ENCODE peak calls at places on chromosomes 12 and 14, in ten cellular contexts. One of them, this sample, is unnamed.

GRCh38 chr14:51369814-51370213 is 129.8 kb downstream of the TMX1 start:
- DNase-seq in left lung: no peak
- DNase-seq in body of pancreas: no peak
- DNase-seq in A549: no peak
- DNase-seq in ascending aorta: no peak
- DNase-seq in aorta: no peak
- DNase-seq in ovary: no peak
- DNase-seq in lung: no peak
- DNase-seq in tibial artery: no peak
- DNase-seq in SK-N-SH: no peak
- DNase-seq in this sample: peak

GRCh38 chr12:70664463-70664862 is 27.2 kb upstream of the PTPRB start:
- DNase-seq in SK-N-SH: peak
- DNase-seq in body of pancreas: no peak
- DNase-seq in ascending aorta: no peak
- DNase-seq in tibial artery: no peak
- DNase-seq in ovary: no peak
- DNase-seq in A549: no peak
- DNase-seq in left lung: no peak
- DNase-seq in lung: no peak
- DNase-seq in aorta: no peak
- DNase-seq in this sample: no peak

GRCh38 chr12:56565510-56566101 is 44.0 kb downstream of the RBMS2 start:
- DNase-seq in lung: peak
- DNase-seq in A549: peak
- DNase-seq in ascending aorta: peak
- DNase-seq in SK-N-SH: no peak
- DNase-seq in ovary: peak
- DNase-seq in left lung: peak
- DNase-seq in tibial artery: peak
- DNase-seq in aorta: peak
- DNase-seq in body of pancreas: peak
- DNase-seq in this sample: peak

GRCh38 chr12:66086001-66086400 is 44.5 kb downstream of the LLPH start:
- DNase-seq in lung: no peak
- DNase-seq in body of pancreas: no peak
- DNase-seq in ascending aorta: no peak
- DNase-seq in tibial artery: no peak
- DNase-seq in aorta: no peak
- DNase-seq in A549: no peak
- DNase-seq in left lung: no peak
- DNase-seq in ovary: no peak
- DNase-seq in SK-N-SH: no peak
- DNase-seq in this sample: no peak

GRCh38 chr12:48977290-48978281 is 536 bp upstream of the WNT1 start:
- DNase-seq in tibial artery: no peak
- DNase-seq in A549: peak
- DNase-seq in SK-N-SH: peak
- DNase-seq in left lung: peak
- DNase-seq in ascending aorta: peak
- DNase-seq in aorta: peak
- DNase-seq in body of pancreas: no peak
- DNase-seq in ovary: no peak
- DNase-seq in lung: peak
- DNase-seq in this sample: peak

GRCh38 chr14:23181946-23182345 is 1.5 kb downstream of the SLC7A8 start:
- DNase-seq in A549: no peak
- DNase-seq in body of pancreas: no peak
- DNase-seq in lung: no peak
- DNase-seq in SK-N-SH: no peak
- DNase-seq in left lung: no peak
- DNase-seq in ovary: no peak
- DNase-seq in ascending aorta: no peak
- DNase-seq in aorta: no peak
- DNase-seq in tibial artery: no peak
- DNase-seq in this sample: no peak

GRCh38 chr12:85833558-85833957 is 2.7 kb downstream of the RASSF9 start:
- DNase-seq in ascending aorta: no peak
- DNase-seq in tibial artery: no peak
- DNase-seq in A549: no peak
- DNase-seq in aorta: no peak
- DNase-seq in ovary: no peak
- DNase-seq in SK-N-SH: no peak
- DNase-seq in body of pancreas: no peak
- DNase-seq in left lung: no peak
- DNase-seq in lung: no peak
- DNase-seq in this sample: no peak

GRCh38 chr12:17371491-17372290 is 718.3 kb downstream of the RERGL start:
- DNase-seq in SK-N-SH: no peak
- DNase-seq in aorta: no peak
- DNase-seq in ovary: no peak
- DNase-seq in left lung: no peak
- DNase-seq in lung: no peak
- DNase-seq in tibial artery: no peak
- DNase-seq in body of pancreas: no peak
- DNase-seq in ascending aorta: no peak
- DNase-seq in A549: no peak
- DNase-seq in this sample: no peak

GRCh38 chr14:24093901-24094838 is at the start of gene PCK2:
- DNase-seq in lung: peak
- DNase-seq in SK-N-SH: peak
- DNase-seq in A549: peak
- DNase-seq in aorta: peak
- DNase-seq in ascending aorta: peak
- DNase-seq in left lung: peak
- DNase-seq in body of pancreas: peak
- DNase-seq in ovary: peak
- DNase-seq in tibial artery: peak
- DNase-seq in this sample: peak

GRCh38 chr12:53048780-53049401 is 974 bp upstream of the TNS2 start:
- DNase-seq in ascending aorta: peak
- DNase-seq in body of pancreas: peak
- DNase-seq in left lung: no peak
- DNase-seq in SK-N-SH: peak
- DNase-seq in aorta: peak
- DNase-seq in lung: peak
- DNase-seq in tibial artery: peak
- DNase-seq in ovary: peak
- DNase-seq in A549: no peak
- DNase-seq in this sample: peak

GRCh38 chr12:128794661-128795529 is 28.9 kb downstream of the SLC15A4 start:
- DNase-seq in left lung: no peak
- DNase-seq in SK-N-SH: no peak
- DNase-seq in body of pancreas: no peak
- DNase-seq in aorta: no peak
- DNase-seq in lung: no peak
- DNase-seq in ovary: no peak
- DNase-seq in A549: no peak
- DNase-seq in ascending aorta: no peak
- DNase-seq in tibial artery: no peak
- DNase-seq in this sample: no peak

GRCh38 chr12:8712572-8712971 is 14.8 kb downstream of the RIMKLB start:
- DNase-seq in ovary: no peak
- DNase-seq in left lung: no peak
- DNase-seq in aorta: no peak
- DNase-seq in ascending aorta: no peak
- DNase-seq in SK-N-SH: no peak
- DNase-seq in body of pancreas: no peak
- DNase-seq in lung: no peak
- DNase-seq in A549: no peak
- DNase-seq in tibial artery: no peak
- DNase-seq in this sample: no peak

GRCh38 chr14:61330511-61330910 is 9.1 kb downstream of the PRKCH start:
- DNase-seq in tibial artery: no peak
- DNase-seq in aorta: no peak
- DNase-seq in lung: no peak
- DNase-seq in body of pancreas: no peak
- DNase-seq in A549: no peak
- DNase-seq in left lung: no peak
- DNase-seq in ascending aorta: no peak
- DNase-seq in SK-N-SH: no peak
- DNase-seq in ovary: no peak
- DNase-seq in this sample: no peak

GRCh38 chr12:53324113-53324778 is 2.8 kb upstream of the AAAS start:
- DNase-seq in lung: peak
- DNase-seq in A549: no peak
- DNase-seq in ovary: peak
- DNase-seq in SK-N-SH: no peak
- DNase-seq in ascending aorta: no peak
- DNase-seq in tibial artery: no peak
- DNase-seq in aorta: no peak
- DNase-seq in left lung: peak
- DNase-seq in body of pancreas: peak
- DNase-seq in this sample: peak

GRCh38 chr12:16148938-16149337 is 128.5 kb downstream of the SLC15A5 start:
- DNase-seq in body of pancreas: no peak
- DNase-seq in A549: no peak
- DNase-seq in ovary: no peak
- DNase-seq in tibial artery: no peak
- DNase-seq in SK-N-SH: no peak
- DNase-seq in lung: no peak
- DNase-seq in ascending aorta: no peak
- DNase-seq in left lung: no peak
- DNase-seq in aorta: no peak
- DNase-seq in this sample: no peak

GRCh38 chr12:26198742-26199141 is 3.4 kb downstream of the SSPN start:
- DNase-seq in SK-N-SH: no peak
- DNase-seq in lung: no peak
- DNase-seq in tibial artery: no peak
- DNase-seq in A549: no peak
- DNase-seq in ascending aorta: peak
- DNase-seq in aorta: peak
- DNase-seq in body of pancreas: no peak
- DNase-seq in left lung: no peak
- DNase-seq in ovary: no peak
- DNase-seq in this sample: no peak

GRCh38 chr14:23935158-23935557 is 18.4 kb upstream of the DHRS4 start:
- DNase-seq in body of pancreas: no peak
- DNase-seq in aorta: no peak
- DNase-seq in ovary: no peak
- DNase-seq in tibial artery: no peak
- DNase-seq in left lung: no peak
- DNase-seq in ascending aorta: no peak
- DNase-seq in SK-N-SH: no peak
- DNase-seq in A549: no peak
- DNase-seq in lung: no peak
- DNase-seq in this sample: no peak

GRCh38 chr12:124747426-124748161 is 116.1 kb downstream of the SCARB1 start:
- DNase-seq in A549: peak
- DNase-seq in SK-N-SH: no peak
- DNase-seq in ovary: no peak
- DNase-seq in body of pancreas: peak
- DNase-seq in lung: no peak
- DNase-seq in aorta: no peak
- DNase-seq in ascending aorta: no peak
- DNase-seq in left lung: no peak
- DNase-seq in tibial artery: no peak
- DNase-seq in this sample: no peak

GRCh38 chr14:64714432-64715025 is 10.3 kb downstream of the PLEKHG3 start:
- DNase-seq in aorta: no peak
- DNase-seq in body of pancreas: no peak
- DNase-seq in left lung: no peak
- DNase-seq in A549: no peak
- DNase-seq in ovary: no peak
- DNase-seq in ascending aorta: no peak
- DNase-seq in SK-N-SH: no peak
- DNase-seq in lung: no peak
- DNase-seq in tibial artery: peak
- DNase-seq in this sample: no peak
- H3K27ac ChIP-seq in aorta: peak
- H3K27ac ChIP-seq in body of pancreas: peak
- H3K27ac ChIP-seq in left lung: no peak
- H3K27ac ChIP-seq in A549: peak
- H3K27ac ChIP-seq in ovary: no peak
- H3K27ac ChIP-seq in ascending aorta: peak
- H3K27ac ChIP-seq in SK-N-SH: no peak
- H3K27ac ChIP-seq in lung: no peak
- H3K27ac ChIP-seq in tibial artery: peak
- H3K27ac ChIP-seq in this sample: no peak

GRCh38 chr12:108788911-108789310 is 57.6 kb upstream of the CORO1C start:
- DNase-seq in tibial artery: no peak
- DNase-seq in body of pancreas: no peak
- DNase-seq in ovary: no peak
- DNase-seq in ascending aorta: no peak
- DNase-seq in aorta: no peak
- DNase-seq in SK-N-SH: no peak
- DNase-seq in A549: no peak
- DNase-seq in left lung: no peak
- DNase-seq in lung: no peak
- DNase-seq in this sample: no peak
- H3K27ac ChIP-seq in tibial artery: peak
- H3K27ac ChIP-seq in body of pancreas: no peak
- H3K27ac ChIP-seq in ovary: no peak
- H3K27ac ChIP-seq in ascending aorta: peak
- H3K27ac ChIP-seq in aorta: no peak
- H3K27ac ChIP-seq in SK-N-SH: no peak
- H3K27ac ChIP-seq in A549: no peak
- H3K27ac ChIP-seq in left lung: no peak
- H3K27ac ChIP-seq in lung: no peak
- H3K27ac ChIP-seq in this sample: no peak

DNA sequence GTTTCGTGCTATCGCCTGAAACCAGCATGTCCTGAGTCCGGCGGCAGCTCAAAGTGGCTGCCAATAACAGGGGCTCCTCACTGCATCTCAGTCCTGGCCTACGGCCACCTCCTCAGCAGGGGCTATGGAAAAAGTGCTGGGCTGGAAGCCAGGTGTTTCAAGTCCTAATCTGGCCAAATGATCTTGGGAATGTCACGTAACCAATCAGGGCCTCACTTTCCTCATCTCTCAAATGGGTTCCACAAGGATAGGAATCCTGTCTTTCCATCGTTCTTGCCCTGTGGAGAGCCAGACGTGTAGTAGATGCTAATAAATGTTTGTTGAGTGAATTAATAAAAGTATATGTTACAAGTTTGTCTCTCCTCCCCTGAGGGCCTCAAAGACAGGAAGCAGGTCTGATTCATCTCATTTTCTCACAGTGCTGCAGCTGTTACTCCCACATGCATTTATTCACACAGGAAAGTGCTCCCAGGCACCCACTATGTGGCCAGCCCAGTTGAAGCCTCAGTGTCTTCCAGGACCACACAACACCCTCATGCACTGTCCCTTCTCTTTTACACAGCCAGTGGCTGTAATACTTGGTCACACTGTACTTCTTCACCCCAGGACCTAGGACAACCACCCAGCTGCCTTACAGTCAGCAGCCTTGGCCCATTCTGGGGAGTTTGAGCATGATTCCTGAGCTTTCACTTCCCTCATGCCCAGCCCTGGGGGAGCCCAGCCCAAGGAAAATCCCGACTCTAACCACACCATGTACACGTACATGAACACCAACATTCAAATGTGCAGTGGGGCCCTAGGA is 5.0 kb downstream of the CMKLR1 start:
- DNase-seq in ascending aorta: no peak
- DNase-seq in left lung: no peak
- DNase-seq in lung: no peak
- DNase-seq in aorta: peak
- DNase-seq in SK-N-SH: no peak
- DNase-seq in tibial artery: peak
- DNase-seq in A549: no peak
- DNase-seq in ovary: no peak
- DNase-seq in body of pancreas: peak
- DNase-seq in this sample: no peak
- H3K27ac ChIP-seq in ascending aorta: peak
- H3K27ac ChIP-seq in left lung: peak
- H3K27ac ChIP-seq in lung: peak
- H3K27ac ChIP-seq in aorta: no peak
- H3K27ac ChIP-seq in SK-N-SH: no peak
- H3K27ac ChIP-seq in tibial artery: peak
- H3K27ac ChIP-seq in A549: no peak
- H3K27ac ChIP-seq in ovary: no peak
- H3K27ac ChIP-seq in body of pancreas: no peak
- H3K27ac ChIP-seq in this sample: no peak

GRCh38 chr14:74686324-74686723 is 26.6 kb downstream of the AREL1 start:
- DNase-seq in left lung: no peak
- DNase-seq in ascending aorta: no peak
- DNase-seq in aorta: no peak
- DNase-seq in lung: no peak
- DNase-seq in ovary: no peak
- DNase-seq in body of pancreas: no peak
- DNase-seq in SK-N-SH: no peak
- DNase-seq in A549: no peak
- DNase-seq in tibial artery: no peak
- DNase-seq in this sample: no peak
- H3K27ac ChIP-seq in left lung: no peak
- H3K27ac ChIP-seq in ascending aorta: no peak
- H3K27ac ChIP-seq in aorta: no peak
- H3K27ac ChIP-seq in lung: no peak
- H3K27ac ChIP-seq in ovary: no peak
- H3K27ac ChIP-seq in body of pancreas: no peak
- H3K27ac ChIP-seq in SK-N-SH: no peak
- H3K27ac ChIP-seq in A549: no peak
- H3K27ac ChIP-seq in tibial artery: no peak
- H3K27ac ChIP-seq in this sample: peak